ENCODE peak calls at places on chromosomes 7 and 10, in eight cellular contexts. S, B, Z, A, D, R, U and H are unnamed samples. For H3K4me1, the result is how much of the 10 kb centered on the place peaks cover.

GRCh38 chr7:151322893-151323292 is 18.7 kb upstream of the NUB1 start:
- DNase-seq in S (no peak), B (no peak), Z (no peak), A (no peak), D (no peak), R (no peak), U (no peak), H (no peak)

GRCh38 chr7:152860302-152860701 is 100.8 kb downstream of the ACTR3B start:
- DNase-seq in S (no peak), B (no peak), Z (no peak), A (no peak), D (no peak), R (no peak), U (no peak), H (no peak)

GRCh38 chr7:521221-522070 is 1.8 kb upstream of the PDGFA start:
- DNase-seq in S (peak), B (peak), Z (peak), A (no peak), D (peak), R (no peak), U (peak), H (peak)

GRCh38 chr10:119316729-119317097 is 109.3 kb downstream of the GRK5 start:
- DNase-seq in S (no peak), B (peak), Z (peak), A (peak), D (no peak), R (no peak), U (peak), H (peak)

GRCh38 chr10:43131906-43132305 is 6.3 kb upstream of the CSGALNACT2 start:
- DNase-seq in S (no peak), B (no peak), Z (no peak), A (no peak), D (no peak), R (no peak), U (no peak), H (no peak)

GRCh38 chr7:1087952-1088920 is at the start of gene GPER1:
- DNase-seq in S (peak), B (peak), Z (no peak), A (peak), D (peak), R (peak), U (no peak), H (peak)

GRCh38 chr7:142880886-142881505 is 4.5 kb downstream of the TRPV6 start:
- DNase-seq in S (no peak), B (no peak), Z (peak), A (peak), D (no peak), R (no peak), U (peak), H (peak)

GRCh38 chr7:72465521-72465920 is 53.4 kb upstream of the CALN1 start:
- DNase-seq in S (no peak), B (no peak), Z (no peak), A (no peak), D (no peak), R (no peak), U (no peak), H (no peak)

GRCh38 chr7:41886257-41886905 is 183.5 kb upstream of the INHBA start:
- DNase-seq in S (peak), B (peak), Z (no peak), A (no peak), D (peak), R (peak), U (no peak), H (peak)

GRCh38 chr7:117132385-117133120 is 179.3 kb downstream of the ST7 start:
- DNase-seq in S (no peak), B (no peak), Z (peak), A (no peak), D (no peak), R (no peak), U (no peak), H (no peak)

GRCh38 chr10:131750973-131751826 is 149.6 kb upstream of the PPP2R2D start:
- DNase-seq in S (no peak), B (no peak), Z (no peak), A (peak), D (no peak), R (peak), U (no peak), H (no peak)

GRCh38 chr7:90671571-90671970 is 75.5 kb downstream of the CDK14 start:
- DNase-seq in S (no peak), B (no peak), Z (no peak), A (no peak), D (no peak), R (no peak), U (no peak), H (no peak)

GRCh38 chr10:60778214-60778977 is at the start of gene CDK1:
- DNase-seq in S (peak), B (peak), Z (peak), A (peak), D (peak), R (peak), U (peak), H (peak)

DNA sequence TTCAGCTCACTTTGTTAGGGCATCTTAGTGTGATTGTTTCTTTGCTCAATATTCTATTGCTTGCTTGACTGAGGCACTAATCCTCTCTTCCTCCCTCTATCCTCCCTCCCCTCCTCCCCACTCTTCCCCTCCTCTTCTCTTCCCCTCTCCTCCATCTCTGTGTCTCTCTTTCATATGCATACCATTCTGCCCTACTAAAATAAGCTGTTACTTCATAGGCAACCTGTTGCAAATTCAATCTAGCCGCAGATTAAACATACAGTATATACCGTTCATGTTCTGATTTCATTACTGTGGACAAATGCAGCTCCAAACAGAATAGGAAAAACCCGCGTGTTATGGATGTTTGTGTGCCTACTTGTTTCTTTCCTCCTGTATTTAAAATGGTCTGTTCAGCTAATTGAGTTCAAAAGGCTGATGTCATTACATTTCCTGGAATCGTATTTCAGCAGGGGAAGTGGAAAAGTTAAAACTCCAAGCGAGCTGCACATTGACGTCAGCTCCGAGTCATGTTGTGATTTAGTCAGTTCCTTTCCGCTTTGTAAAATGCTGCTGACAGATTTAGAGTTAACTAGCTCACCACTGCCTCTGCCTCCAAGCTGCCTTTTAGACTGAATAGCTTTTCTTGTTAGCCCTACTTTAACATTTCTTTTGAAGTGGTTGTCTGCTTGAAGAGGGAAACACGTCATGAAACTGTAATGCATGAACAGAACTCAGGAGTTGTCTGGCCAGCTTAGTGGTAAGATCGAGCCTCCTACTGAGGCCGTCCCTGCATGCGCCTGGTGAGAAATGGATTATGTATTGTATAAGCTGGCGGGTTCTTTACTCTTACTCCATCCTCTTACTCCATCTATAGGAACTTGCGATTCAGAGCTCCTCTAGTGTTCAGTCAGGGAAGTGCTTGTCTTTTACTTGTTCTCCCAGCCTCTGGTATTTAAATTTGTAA is 69.0 kb downstream of the CREM start:
- DNase-seq in S (peak), B (peak), Z (peak), A (peak), D (peak), R (peak), U (peak), H (peak)
- TF ChIP-seq POLR2A in S (no peak), B (peak), Z (no peak), A (no peak), D (peak), R (peak), U (peak), H (peak)

GRCh38 chr7:106029941-106030340 is 66.9 kb downstream of the CDHR3 start:
- DNase-seq in S (no peak), B (no peak), Z (no peak), A (no peak), D (no peak), R (peak), U (no peak), H (no peak)
- TF ChIP-seq CTCF in S (no peak), B (no peak), Z (no peak), A (peak), D (no peak), R (no peak), U (peak), H (no peak)

DNA sequence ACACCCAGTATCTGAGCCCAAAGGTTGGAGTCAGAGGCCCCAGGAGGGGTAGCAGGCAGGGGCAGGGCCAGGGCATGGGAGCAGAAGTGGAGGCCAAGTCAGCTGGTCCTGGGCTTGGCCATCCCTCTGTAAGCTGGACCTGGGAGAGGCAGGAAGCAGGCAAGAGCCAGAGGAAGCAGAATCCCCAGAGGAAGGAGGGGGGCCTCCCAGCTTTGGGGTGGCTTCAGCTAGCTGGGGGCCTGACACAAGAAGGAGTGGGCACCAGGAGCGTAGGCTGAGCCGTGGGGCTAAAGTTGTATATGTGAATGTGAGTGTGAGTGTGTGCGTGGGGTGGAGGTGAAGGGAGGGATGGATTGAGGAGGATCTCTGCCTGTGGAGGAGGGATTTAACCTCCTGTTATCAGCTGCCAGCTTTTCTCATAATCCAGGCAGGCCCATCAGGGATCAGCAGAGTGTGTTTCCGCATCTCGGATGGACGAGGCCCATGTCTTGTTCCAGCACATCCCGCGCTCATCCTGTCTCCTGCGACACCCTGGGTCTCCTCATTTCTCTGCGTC is 54.0 kb downstream of the NEURL1 start:
- DNase-seq in S (no peak), B (peak), Z (no peak), A (no peak), D (no peak), R (no peak), U (peak), H (no peak)
- H3K4me1 ChIP-seq in S (under half), B (under half), Z (under half), A (under half), D (under half), R (under half), U (under half), H (under half)

GRCh38 chr10:64159910-64160872 is 639.0 kb downstream of the REEP3 start:
- DNase-seq in S (no peak), B (no peak), Z (no peak), A (no peak), D (no peak), R (no peak), U (no peak), H (peak)
- TF ChIP-seq POLR2A in S (no peak), B (no peak), Z (no peak), A (no peak), D (no peak), R (no peak), U (no peak), H (no peak)

DNA sequence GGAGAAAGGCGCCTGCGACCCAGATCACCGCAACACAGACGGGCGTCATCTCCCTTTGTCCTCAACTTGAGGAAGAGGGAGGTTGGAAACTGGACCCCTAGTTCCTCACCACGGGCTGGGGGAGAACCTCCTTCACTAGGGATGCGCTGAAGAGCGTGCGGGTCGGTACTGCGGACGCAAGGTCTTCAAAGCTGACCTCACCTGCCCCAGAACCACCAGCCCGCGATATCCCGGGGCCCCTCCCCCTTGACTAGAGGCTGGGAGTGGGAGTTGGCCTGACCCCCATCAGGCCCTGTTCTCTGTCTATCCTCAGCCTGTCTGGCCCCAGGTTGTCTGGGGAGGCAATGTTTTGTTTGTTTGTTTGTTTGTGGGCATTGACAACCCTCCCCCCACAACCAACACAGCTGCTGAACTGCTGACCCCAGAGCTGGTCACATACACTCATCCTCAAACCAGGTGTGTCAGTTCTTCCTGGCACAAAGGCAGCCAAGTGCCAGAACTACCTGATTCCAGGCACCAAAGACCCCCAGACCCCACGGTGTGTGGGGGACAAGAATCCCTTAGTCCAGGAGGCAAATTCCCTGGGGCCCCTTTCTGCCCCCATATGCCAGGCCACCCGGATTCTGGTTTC is 2.9 kb downstream of the NPM3 start:
- DNase-seq in S (no peak), B (no peak), Z (no peak), A (no peak), D (no peak), R (peak), U (no peak), H (no peak)
- TF ChIP-seq CTCF in S (no peak), B (no peak), Z (peak), A (no peak), D (no peak), R (no peak), U (no peak), H (no peak)

DNA sequence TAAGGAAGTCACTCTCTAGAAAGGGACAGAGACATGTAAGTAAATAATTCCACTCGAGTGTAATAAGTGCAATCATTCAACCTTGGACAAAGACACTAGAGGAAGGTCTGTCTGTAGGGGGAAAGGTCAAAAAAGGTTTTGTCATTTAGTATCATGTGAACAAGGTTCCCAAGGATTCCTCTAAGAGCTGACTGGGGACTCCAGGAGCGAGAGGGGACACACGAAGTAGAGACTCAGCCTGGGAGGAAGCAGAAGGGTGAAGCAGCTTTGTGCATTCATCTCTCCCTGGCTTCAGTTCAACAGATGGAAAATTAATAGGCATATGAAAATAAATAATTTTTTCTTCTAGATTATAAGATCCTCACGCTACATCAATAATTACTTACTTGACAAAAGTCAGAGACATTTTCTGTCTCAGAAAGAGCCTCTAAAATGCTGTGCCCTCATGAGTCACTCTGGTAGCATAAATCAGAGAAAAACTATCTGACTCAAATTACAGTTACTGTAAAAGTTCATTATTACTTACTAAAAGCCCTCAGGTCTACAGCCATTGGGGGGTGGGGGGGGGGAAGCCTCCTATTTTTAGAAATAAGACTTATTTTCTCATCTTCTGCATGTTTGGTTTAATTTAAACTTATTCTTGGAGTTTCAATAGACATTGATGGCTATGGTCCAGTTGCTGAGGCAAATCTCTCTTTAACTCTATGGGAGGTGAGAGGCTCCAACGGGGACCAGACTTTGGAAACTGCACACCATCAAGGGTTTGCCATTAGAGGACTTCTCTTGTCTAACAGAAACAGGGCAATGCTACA is 275.0 kb upstream of the KLF14 start:
- DNase-seq in S (no peak), B (no peak), Z (no peak), A (no peak), D (no peak), R (no peak), U (no peak), H (no peak)
- H3K4me1 ChIP-seq in S (under half), B (under half), Z (half or more), A (under half), D (under half), R (half or more), U (under half), H (under half)

DNA sequence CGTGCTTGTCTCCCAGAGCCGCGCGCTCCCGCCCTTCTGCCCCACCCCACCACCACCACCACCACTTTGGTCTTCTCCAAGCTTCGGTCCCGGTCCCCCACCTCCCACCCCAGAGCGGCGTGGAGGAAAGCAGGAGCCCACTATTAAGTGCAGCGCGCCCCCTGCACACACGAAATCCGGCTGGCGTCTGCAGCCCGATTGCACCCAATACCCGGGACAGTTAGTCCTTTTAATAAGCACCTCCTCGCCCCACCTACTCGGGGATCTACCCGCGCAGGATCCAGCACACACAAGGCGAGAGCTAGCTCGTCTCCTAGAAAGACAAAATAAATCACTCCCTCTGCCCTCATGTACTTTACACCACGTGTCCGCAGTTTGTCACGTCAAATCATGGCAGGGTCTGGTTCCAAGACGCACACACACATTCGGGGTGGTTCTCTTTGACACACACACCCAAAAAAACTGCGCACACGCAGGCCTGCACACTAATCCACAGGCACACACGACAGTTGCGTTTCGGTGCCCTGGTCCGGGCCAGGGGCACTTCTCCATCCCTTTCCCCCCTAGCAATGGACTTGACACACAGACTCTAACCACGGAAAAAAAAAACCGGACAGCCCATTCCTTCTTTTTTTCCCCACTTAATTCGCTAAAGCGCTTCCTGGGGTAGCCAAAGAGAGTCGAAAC is 1.6 kb downstream of the SFMBT2 start:
- DNase-seq in S (peak), B (peak), Z (peak), A (no peak), D (peak), R (no peak), U (peak), H (peak)
- TF ChIP-seq POLR2A in S (no peak), B (no peak), Z (no peak), A (no peak), D (no peak), R (no peak), U (no peak), H (no peak)

DNA sequence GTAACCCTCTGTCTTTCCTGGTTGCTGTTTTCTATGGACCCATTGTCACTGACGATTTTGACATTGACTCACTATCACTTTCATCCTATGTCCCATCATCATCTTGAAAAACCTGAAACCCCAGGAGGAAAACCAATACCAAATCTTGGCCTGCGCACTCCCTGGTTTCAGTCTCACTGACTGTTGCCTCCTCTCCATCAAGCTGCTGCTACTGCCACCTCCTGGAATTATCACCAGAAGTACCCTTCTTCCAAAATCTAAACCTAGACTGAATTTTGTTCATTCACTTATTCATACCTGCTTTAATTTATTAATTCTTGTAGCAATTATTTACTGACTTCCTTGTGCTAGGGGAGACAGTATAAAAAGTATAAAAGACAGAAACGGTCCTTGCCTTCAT is 44.5 kb upstream of the ACBD5 start:
- DNase-seq in S (no peak), B (no peak), Z (no peak), A (peak), D (no peak), R (no peak), U (peak), H (peak)
- TF ChIP-seq CTCF in S (peak), B (no peak), Z (peak), A (peak), D (no peak), R (no peak), U (peak), H (peak)

DNA sequence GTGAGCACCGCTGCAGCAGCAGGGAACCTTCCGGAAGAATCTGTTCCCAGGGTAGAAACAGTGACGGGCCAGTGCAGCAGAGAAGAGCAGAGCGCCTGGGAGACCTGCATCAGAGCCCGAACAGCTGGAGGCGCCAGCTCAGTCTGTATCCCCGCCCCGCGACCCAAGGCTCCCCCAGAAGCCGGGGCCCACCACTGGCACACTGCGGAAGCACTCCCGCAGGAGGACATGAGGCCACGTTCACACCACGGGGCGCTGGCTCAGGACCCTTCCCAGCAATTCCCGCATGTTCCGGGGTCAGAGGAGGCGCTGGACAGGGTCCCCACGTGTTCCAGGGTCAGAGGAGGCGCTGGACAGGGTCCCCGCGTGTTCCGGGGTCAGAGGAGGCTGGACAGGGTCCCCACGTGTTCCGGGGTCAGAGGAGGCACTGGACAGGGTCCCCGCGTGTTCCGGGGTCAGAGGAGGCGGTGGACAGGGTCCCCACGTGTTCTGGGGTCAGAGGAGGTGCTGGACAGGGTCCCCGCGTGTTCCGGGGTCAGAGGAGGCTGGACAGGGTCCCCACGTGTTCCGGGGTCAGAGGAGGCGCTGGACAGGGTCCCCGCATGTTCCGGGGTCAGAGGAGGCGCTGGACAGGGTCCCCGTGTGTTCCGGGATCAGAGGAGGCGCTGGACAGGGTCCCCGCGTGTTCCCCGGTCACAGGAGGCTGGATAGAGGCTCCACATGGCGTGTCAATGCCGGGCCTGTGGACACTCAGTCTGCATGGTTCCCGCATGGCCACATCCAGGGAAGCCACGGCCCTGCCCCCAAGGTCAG is 117.6 kb downstream of the MAD1L1 start:
- DNase-seq in S (no peak), B (no peak), Z (no peak), A (no peak), D (no peak), R (no peak), U (no peak), H (no peak)
- H3K4me1 ChIP-seq in S (under half), B (under half), Z (under half), A (under half), D (under half), R (under half), U (under half), H (under half)